ENCODE peak calls at places on chromosomes 12 and 14, in ten cellular contexts. One of them, this sample, is unnamed.

GRCh38 chr12:94055528-94055927 is 92.8 kb upstream of the PLXNC1 start:
- DNase-seq in spleen: no peak
- DNase-seq in prostate gland: no peak
- DNase-seq in K562: no peak
- DNase-seq in GM12892: no peak
- DNase-seq in stomach: no peak
- DNase-seq in SK-N-MC: no peak
- DNase-seq in sigmoid colon: no peak
- DNase-seq in HL-60: no peak
- DNase-seq in endothelial cell of umbilical vein: no peak
- DNase-seq in this sample: no peak

GRCh38 chr14:105530446-105531087 is 4.2 kb downstream of the TMEM121 start:
- DNase-seq in SK-N-MC: no peak
- DNase-seq in HL-60: no peak
- DNase-seq in endothelial cell of umbilical vein: no peak
- DNase-seq in stomach: no peak
- DNase-seq in GM12892: no peak
- DNase-seq in prostate gland: no peak
- DNase-seq in K562: no peak
- DNase-seq in spleen: no peak
- DNase-seq in sigmoid colon: no peak
- DNase-seq in this sample: no peak

GRCh38 chr12:48054955-48055821 is 50.7 kb downstream of the SENP1 start:
- DNase-seq in spleen: no peak
- DNase-seq in K562: no peak
- DNase-seq in HL-60: no peak
- DNase-seq in prostate gland: no peak
- DNase-seq in stomach: no peak
- DNase-seq in endothelial cell of umbilical vein: no peak
- DNase-seq in SK-N-MC: no peak
- DNase-seq in GM12892: no peak
- DNase-seq in sigmoid colon: no peak
- DNase-seq in this sample: no peak

GRCh38 chr14:90495357-90496276 is 98.8 kb downstream of the CALM1 start:
- DNase-seq in HL-60: peak
- DNase-seq in stomach: peak
- DNase-seq in GM12892: peak
- DNase-seq in spleen: peak
- DNase-seq in SK-N-MC: peak
- DNase-seq in K562: peak
- DNase-seq in sigmoid colon: no peak
- DNase-seq in prostate gland: no peak
- DNase-seq in endothelial cell of umbilical vein: peak
- DNase-seq in this sample: peak

GRCh38 chr12:130514149-130514551 is 176.5 kb downstream of the PIWIL1 start:
- DNase-seq in HL-60: no peak
- DNase-seq in K562: no peak
- DNase-seq in sigmoid colon: no peak
- DNase-seq in SK-N-MC: no peak
- DNase-seq in stomach: no peak
- DNase-seq in prostate gland: no peak
- DNase-seq in GM12892: no peak
- DNase-seq in spleen: no peak
- DNase-seq in endothelial cell of umbilical vein: no peak
- DNase-seq in this sample: no peak

GRCh38 chr12:56307221-56307965 is 7.3 kb upstream of the CS start:
- DNase-seq in spleen: no peak
- DNase-seq in sigmoid colon: no peak
- DNase-seq in stomach: no peak
- DNase-seq in GM12892: no peak
- DNase-seq in prostate gland: no peak
- DNase-seq in HL-60: no peak
- DNase-seq in K562: no peak
- DNase-seq in endothelial cell of umbilical vein: no peak
- DNase-seq in SK-N-MC: no peak
- DNase-seq in this sample: no peak

GRCh38 chr14:63993992-63994391 is 141.2 kb downstream of the SYNE2 start:
- DNase-seq in sigmoid colon: no peak
- DNase-seq in stomach: no peak
- DNase-seq in GM12892: no peak
- DNase-seq in spleen: no peak
- DNase-seq in HL-60: no peak
- DNase-seq in K562: no peak
- DNase-seq in SK-N-MC: no peak
- DNase-seq in endothelial cell of umbilical vein: peak
- DNase-seq in prostate gland: no peak
- DNase-seq in this sample: no peak

GRCh38 chr12:110249105-110249504 is 31.9 kb upstream of the ATP2A2 start:
- DNase-seq in spleen: no peak
- DNase-seq in stomach: no peak
- DNase-seq in prostate gland: no peak
- DNase-seq in GM12892: no peak
- DNase-seq in K562: no peak
- DNase-seq in HL-60: no peak
- DNase-seq in sigmoid colon: no peak
- DNase-seq in endothelial cell of umbilical vein: peak
- DNase-seq in SK-N-MC: no peak
- DNase-seq in this sample: no peak

GRCh38 chr12:102197789-102198188 is at the start of gene PMCH:
- DNase-seq in GM12892: no peak
- DNase-seq in K562: peak
- DNase-seq in SK-N-MC: no peak
- DNase-seq in prostate gland: no peak
- DNase-seq in HL-60: no peak
- DNase-seq in stomach: no peak
- DNase-seq in sigmoid colon: no peak
- DNase-seq in endothelial cell of umbilical vein: peak
- DNase-seq in spleen: no peak
- DNase-seq in this sample: peak

GRCh38 chr12:98821232-98821631 is 176.1 kb downstream of the APAF1 start:
- DNase-seq in SK-N-MC: no peak
- DNase-seq in GM12892: no peak
- DNase-seq in prostate gland: no peak
- DNase-seq in stomach: no peak
- DNase-seq in endothelial cell of umbilical vein: no peak
- DNase-seq in spleen: no peak
- DNase-seq in HL-60: no peak
- DNase-seq in K562: no peak
- DNase-seq in sigmoid colon: no peak
- DNase-seq in this sample: no peak

GRCh38 chr12:94592080-94592479 is 58.3 kb downstream of the TMCC3 start:
- DNase-seq in endothelial cell of umbilical vein: peak
- DNase-seq in SK-N-MC: no peak
- DNase-seq in prostate gland: peak
- DNase-seq in sigmoid colon: no peak
- DNase-seq in GM12892: no peak
- DNase-seq in K562: no peak
- DNase-seq in stomach: no peak
- DNase-seq in spleen: no peak
- DNase-seq in HL-60: no peak
- DNase-seq in this sample: no peak

GRCh38 chr12:111434680-111435338 is 29.1 kb downstream of the SH2B3 start:
- DNase-seq in K562: no peak
- DNase-seq in sigmoid colon: peak
- DNase-seq in stomach: no peak
- DNase-seq in prostate gland: peak
- DNase-seq in HL-60: peak
- DNase-seq in endothelial cell of umbilical vein: peak
- DNase-seq in SK-N-MC: no peak
- DNase-seq in spleen: peak
- DNase-seq in GM12892: no peak
- DNase-seq in this sample: no peak

DNA sequence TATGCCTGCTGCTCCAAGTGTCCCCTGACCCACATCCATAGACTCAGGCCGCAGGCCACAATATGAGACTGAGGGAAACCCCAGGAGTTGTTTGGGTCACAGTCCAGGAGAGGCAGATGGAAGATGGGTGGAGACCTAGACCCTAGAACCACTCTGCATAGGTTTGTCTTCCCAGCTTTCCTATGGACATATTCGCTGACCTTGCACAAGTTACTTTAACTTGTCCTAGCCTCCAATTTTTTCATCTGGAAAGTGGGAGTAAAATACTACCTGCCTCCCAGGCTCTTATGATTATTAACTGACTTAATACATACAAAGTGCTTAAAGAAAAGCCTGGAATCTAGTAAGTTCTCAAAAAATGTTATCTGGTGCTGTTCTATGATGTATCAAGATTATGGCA is 157.1 kb upstream of the IFNG-AS1 start:
- DNase-seq in SK-N-MC: no peak
- DNase-seq in stomach: no peak
- DNase-seq in sigmoid colon: no peak
- DNase-seq in GM12892: no peak
- DNase-seq in spleen: no peak
- DNase-seq in HL-60: no peak
- DNase-seq in endothelial cell of umbilical vein: no peak
- DNase-seq in K562: no peak
- DNase-seq in prostate gland: no peak
- DNase-seq in this sample: no peak
- TF ChIP-seq POLR2AphosphoS5 in SK-N-MC: no peak
- TF ChIP-seq POLR2AphosphoS5 in stomach: no peak
- TF ChIP-seq POLR2AphosphoS5 in sigmoid colon: no peak
- TF ChIP-seq POLR2AphosphoS5 in GM12892: no peak
- TF ChIP-seq POLR2AphosphoS5 in spleen: no peak
- TF ChIP-seq POLR2AphosphoS5 in HL-60: no peak
- TF ChIP-seq POLR2AphosphoS5 in endothelial cell of umbilical vein: no peak
- TF ChIP-seq POLR2AphosphoS5 in K562: no peak
- TF ChIP-seq POLR2AphosphoS5 in prostate gland: no peak
- TF ChIP-seq POLR2AphosphoS5 in this sample: no peak

GRCh38 chr12:112665971-112666370 is 125.6 kb upstream of the RPH3A start:
- DNase-seq in stomach: no peak
- DNase-seq in spleen: no peak
- DNase-seq in SK-N-MC: no peak
- DNase-seq in endothelial cell of umbilical vein: no peak
- DNase-seq in K562: no peak
- DNase-seq in HL-60: no peak
- DNase-seq in GM12892: no peak
- DNase-seq in prostate gland: no peak
- DNase-seq in sigmoid colon: no peak
- DNase-seq in this sample: no peak
- TF ChIP-seq POLR2AphosphoS5 in stomach: no peak
- TF ChIP-seq POLR2AphosphoS5 in spleen: no peak
- TF ChIP-seq POLR2AphosphoS5 in SK-N-MC: no peak
- TF ChIP-seq POLR2AphosphoS5 in endothelial cell of umbilical vein: no peak
- TF ChIP-seq POLR2AphosphoS5 in K562: no peak
- TF ChIP-seq POLR2AphosphoS5 in HL-60: no peak
- TF ChIP-seq POLR2AphosphoS5 in GM12892: no peak
- TF ChIP-seq POLR2AphosphoS5 in prostate gland: no peak
- TF ChIP-seq POLR2AphosphoS5 in sigmoid colon: no peak
- TF ChIP-seq POLR2AphosphoS5 in this sample: no peak

DNA sequence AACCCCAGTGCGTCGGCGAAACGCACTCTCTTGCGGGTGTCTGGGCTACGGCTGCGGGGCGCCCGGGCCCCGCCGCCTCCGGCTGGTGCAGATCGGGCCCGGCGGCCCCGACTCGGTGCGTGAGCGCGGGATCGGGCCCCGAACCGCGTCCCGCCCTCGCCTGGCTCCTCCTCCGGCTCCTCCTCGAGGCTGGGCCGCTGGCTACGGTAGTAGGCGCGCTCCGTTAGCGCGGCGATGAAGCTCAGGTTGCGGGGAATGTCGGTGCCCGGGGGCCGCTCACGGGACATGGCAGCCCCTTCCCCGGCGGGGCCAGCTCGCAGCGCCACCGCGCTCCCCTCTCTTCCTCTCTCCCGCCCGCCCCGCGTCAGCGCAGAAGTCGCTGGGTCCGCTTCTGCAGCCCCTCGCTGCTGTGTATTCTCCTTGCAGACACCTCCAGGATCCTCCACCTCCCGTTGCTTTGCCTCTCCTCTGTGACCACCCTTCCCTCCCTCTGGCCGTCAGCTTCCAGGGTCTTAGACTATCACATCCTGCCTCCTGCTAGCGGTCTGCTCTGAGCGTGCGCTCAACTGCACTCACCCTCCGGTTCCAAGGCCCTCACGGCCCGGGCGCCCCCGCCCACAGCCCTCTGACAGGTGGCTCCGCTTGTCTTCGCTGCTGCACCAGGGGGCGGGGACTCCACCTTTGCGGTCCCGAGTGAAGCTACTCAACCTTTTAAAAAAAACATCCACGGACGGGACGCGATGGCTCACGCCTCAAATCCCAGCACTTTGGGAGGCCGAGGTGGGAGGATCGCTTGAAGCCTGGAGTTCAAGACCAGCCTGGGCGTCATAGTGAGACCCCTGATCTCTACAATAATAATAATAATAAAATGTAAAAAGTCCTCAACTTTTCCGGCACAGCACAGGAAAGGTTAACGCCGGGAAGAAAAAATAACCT is at the start of gene PPP1R3E:
- DNase-seq in sigmoid colon: peak
- DNase-seq in stomach: peak
- DNase-seq in prostate gland: peak
- DNase-seq in GM12892: peak
- DNase-seq in K562: peak
- DNase-seq in HL-60: peak
- DNase-seq in endothelial cell of umbilical vein: peak
- DNase-seq in spleen: peak
- DNase-seq in SK-N-MC: no peak
- DNase-seq in this sample: peak
- TF ChIP-seq POLR2AphosphoS5 in sigmoid colon: peak
- TF ChIP-seq POLR2AphosphoS5 in stomach: peak
- TF ChIP-seq POLR2AphosphoS5 in prostate gland: peak
- TF ChIP-seq POLR2AphosphoS5 in GM12892: peak
- TF ChIP-seq POLR2AphosphoS5 in K562: no peak
- TF ChIP-seq POLR2AphosphoS5 in HL-60: no peak
- TF ChIP-seq POLR2AphosphoS5 in endothelial cell of umbilical vein: peak
- TF ChIP-seq POLR2AphosphoS5 in spleen: peak
- TF ChIP-seq POLR2AphosphoS5 in SK-N-MC: no peak
- TF ChIP-seq POLR2AphosphoS5 in this sample: peak

GRCh38 chr12:68807576-68808387 is at the start of gene MDM2:
- DNase-seq in SK-N-MC: no peak
- DNase-seq in endothelial cell of umbilical vein: peak
- DNase-seq in sigmoid colon: peak
- DNase-seq in stomach: peak
- DNase-seq in spleen: peak
- DNase-seq in K562: peak
- DNase-seq in GM12892: peak
- DNase-seq in HL-60: peak
- DNase-seq in prostate gland: peak
- DNase-seq in this sample: peak

GRCh38 chr12:68806488-68807237 is 1.3 kb upstream of the MDM2 start:
- DNase-seq in prostate gland: no peak
- DNase-seq in spleen: no peak
- DNase-seq in sigmoid colon: no peak
- DNase-seq in K562: no peak
- DNase-seq in stomach: no peak
- DNase-seq in GM12892: no peak
- DNase-seq in HL-60: no peak
- DNase-seq in endothelial cell of umbilical vein: no peak
- DNase-seq in SK-N-MC: no peak
- DNase-seq in this sample: no peak

GRCh38 chr12:68809190-68810026 is 1.4 kb downstream of the MDM2 start:
- DNase-seq in endothelial cell of umbilical vein: no peak
- DNase-seq in SK-N-MC: no peak
- DNase-seq in sigmoid colon: no peak
- DNase-seq in stomach: no peak
- DNase-seq in K562: no peak
- DNase-seq in GM12892: no peak
- DNase-seq in prostate gland: no peak
- DNase-seq in spleen: no peak
- DNase-seq in HL-60: no peak
- DNase-seq in this sample: no peak

GRCh38 chr12:68805592-68806120 is 2.3 kb upstream of the MDM2 start:
- DNase-seq in sigmoid colon: no peak
- DNase-seq in HL-60: no peak
- DNase-seq in prostate gland: no peak
- DNase-seq in endothelial cell of umbilical vein: no peak
- DNase-seq in GM12892: no peak
- DNase-seq in stomach: no peak
- DNase-seq in K562: no peak
- DNase-seq in SK-N-MC: no peak
- DNase-seq in spleen: no peak
- DNase-seq in this sample: no peak

GRCh38 chr12:68808388-68809189 is 612 bp downstream of the MDM2 start:
- DNase-seq in spleen: peak
- DNase-seq in SK-N-MC: no peak
- DNase-seq in HL-60: peak
- DNase-seq in stomach: peak
- DNase-seq in endothelial cell of umbilical vein: peak
- DNase-seq in sigmoid colon: peak
- DNase-seq in prostate gland: peak
- DNase-seq in K562: peak
- DNase-seq in GM12892: peak
- DNase-seq in this sample: peak
- TF ChIP-seq POLR2AphosphoS5 in spleen: peak
- TF ChIP-seq POLR2AphosphoS5 in SK-N-MC: no peak
- TF ChIP-seq POLR2AphosphoS5 in HL-60: no peak
- TF ChIP-seq POLR2AphosphoS5 in stomach: peak
- TF ChIP-seq POLR2AphosphoS5 in endothelial cell of umbilical vein: peak
- TF ChIP-seq POLR2AphosphoS5 in sigmoid colon: peak
- TF ChIP-seq POLR2AphosphoS5 in prostate gland: peak
- TF ChIP-seq POLR2AphosphoS5 in K562: peak
- TF ChIP-seq POLR2AphosphoS5 in GM12892: peak
- TF ChIP-seq POLR2AphosphoS5 in this sample: peak